ENCODE peak calls at places on chromosomes 6 and 20, in seven cellular contexts. R, K, M, H, N, E and I are unnamed samples.

GRCh38 chr6:130307752-130308361 is 58.0 kb upstream of the TMEM200A start:
- DNase-seq in R (no peak), K (no peak), M (peak), H (peak), N (peak), E (no peak), I (peak)

GRCh38 chr6:31707701-31708100 is 1.0 kb downstream of the LY6G6F start:
- DNase-seq in R (no peak), K (no peak), M (no peak), H (no peak), N (no peak), E (no peak), I (no peak)

GRCh38 chr20:21421601-21422236 is 24.4 kb upstream of the NKX2-4 start:
- DNase-seq in R (no peak), K (no peak), M (no peak), H (no peak), N (no peak), E (no peak), I (no peak)

GRCh38 chr20:24253321-24253720 is 216.1 kb upstream of the SYNDIG1 start:
- DNase-seq in R (no peak), K (no peak), M (no peak), H (no peak), N (no peak), E (no peak), I (no peak)

GRCh38 chr20:50996901-50997830 is 25.7 kb downstream of the KCNG1 start:
- DNase-seq in R (no peak), K (no peak), M (no peak), H (peak), N (no peak), E (no peak), I (no peak)

GRCh38 chr6:154319231-154319858 is 37.3 kb downstream of the IPCEF1 start:
- DNase-seq in R (no peak), K (no peak), M (peak), H (peak), N (peak), E (no peak), I (no peak)

GRCh38 chr6:4613381-4613780 is 162.8 kb upstream of the CDYL start:
- DNase-seq in R (no peak), K (no peak), M (no peak), H (no peak), N (no peak), E (no peak), I (no peak)

GRCh38 chr20:50551288-50551687 is 41.1 kb downstream of the PTPN1 start:
- DNase-seq in R (no peak), K (no peak), M (no peak), H (no peak), N (no peak), E (no peak), I (no peak)

GRCh38 chr6:108107102-108107501 is 32.6 kb upstream of the OSTM1 start:
- DNase-seq in R (no peak), K (no peak), M (no peak), H (no peak), N (no peak), E (no peak), I (no peak)

GRCh38 chr20:61458146-61458746 is 206.2 kb downstream of the CDH4 start:
- DNase-seq in R (no peak), K (no peak), M (no peak), H (no peak), N (no peak), E (no peak), I (no peak)

GRCh38 chr6:139871165-139871710 is 496.8 kb upstream of the CITED2 start:
- DNase-seq in R (no peak), K (no peak), M (no peak), H (no peak), N (no peak), E (no peak), I (no peak)

GRCh38 chr6:31473780-31474725 is 23.9 kb upstream of the MICB start:
- DNase-seq in R (peak), K (no peak), M (no peak), H (peak), N (peak), E (no peak), I (no peak)

GRCh38 chr6:163645560-163645959 is 231.0 kb downstream of the QKI start:
- DNase-seq in R (no peak), K (peak), M (no peak), H (no peak), N (peak), E (no peak), I (no peak)

GRCh38 chr6:144362042-144363018 is 77.2 kb downstream of the UTRN start:
- DNase-seq in R (no peak), K (no peak), M (no peak), H (peak), N (peak), E (no peak), I (no peak)